ENCODE peak calls at places on chromosomes 7 and 10, in nine cellular contexts. A, K, J, U, L, F, S, R and I are unnamed samples.

GRCh38 chr7:97064972-97065587 is 40.4 kb upstream of the DLX5 start:
- DNase-seq in J (peak), F (peak), U (peak), S (no peak), L (peak), K (peak), A (peak), R (peak), I (peak)

GRCh38 chr10:28661035-28661434 is 16.3 kb upstream of the BAMBI start:
- DNase-seq in S (no peak), R (peak), L (no peak), F (no peak), A (peak), J (no peak), U (peak), K (peak), I (peak)

GRCh38 chr7:104772405-104772821 is 241.6 kb upstream of the KMT2E start:
- DNase-seq in S (no peak), K (no peak), F (no peak), U (no peak), A (no peak), L (no peak), J (peak), R (no peak), I (no peak)

GRCh38 chr7:1474736-1475135 is 15.5 kb upstream of the MICALL2 start:
- DNase-seq in U (no peak), S (no peak), K (peak), F (no peak), L (no peak), R (peak), J (no peak), A (no peak), I (peak)

GRCh38 chr7:47088329-47089067 is 493.4 kb downstream of the TNS3 start:
- DNase-seq in U (peak), S (peak), J (peak), R (peak), L (peak), F (peak), A (peak), K (peak), I (peak)

GRCh38 chr7:42739591-42739990 is 172.3 kb downstream of the C7orf25 start:
- DNase-seq in L (no peak), U (no peak), K (peak), A (peak), S (no peak), J (no peak), F (no peak), R (peak), I (no peak)

GRCh38 chr7:36283711-36284130 is 105.9 kb upstream of the ANLN start:
- DNase-seq in F (no peak), S (peak), K (no peak), U (no peak), L (peak), J (peak), A (no peak), R (no peak), I (no peak)

GRCh38 chr10:12615296-12616220 is 266.2 kb downstream of the CAMK1D start:
- DNase-seq in S (no peak), A (no peak), F (no peak), L (no peak), K (no peak), U (no peak), R (no peak), J (no peak), I (no peak)

GRCh38 chr7:27409776-27410175 is 167.2 kb downstream of the EVX1 start:
- DNase-seq in S (no peak), A (peak), F (no peak), J (no peak), L (no peak), R (peak), U (peak), K (peak), I (peak)

GRCh38 chr7:125848157-125848556 is 918.5 kb upstream of the POT1 start:
- DNase-seq in S (no peak), R (no peak), F (no peak), U (no peak), K (no peak), J (no peak), L (no peak), A (no peak), I (no peak)

GRCh38 chr10:126671402-126671975 is 996 bp upstream of the C10orf90 start:
- DNase-seq in S (no peak), K (no peak), U (no peak), L (no peak), J (peak), R (no peak), F (peak), A (no peak), I (no peak)

GRCh38 chr10:122407375-122408125 is 33.0 kb downstream of the PLEKHA1 start:
- DNase-seq in R (peak), L (no peak), A (no peak), U (peak), S (no peak), K (peak), F (no peak), J (no peak), I (no peak)

GRCh38 chr10:132231656-132232552 is 45.2 kb downstream of the DPYSL4 start:
- DNase-seq in L (no peak), F (no peak), R (no peak), U (no peak), S (no peak), A (no peak), J (no peak), K (no peak), I (no peak)

GRCh38 chr7:102068846-102069245 is 217.8 kb upstream of the SH2B2 start:
- DNase-seq in K (no peak), S (no peak), F (no peak), L (no peak), U (no peak), J (no peak), A (no peak), R (no peak), I (no peak)

GRCh38 chr10:3872700-3873099 is 87.7 kb upstream of the KLF6 start:
- DNase-seq in K (no peak), J (no peak), F (no peak), S (no peak), A (no peak), L (no peak), R (no peak), U (no peak), I (no peak)

GRCh38 chr10:118993214-118993613 is 36.3 kb upstream of the NANOS1 start:
- DNase-seq in L (no peak), A (no peak), S (no peak), U (no peak), K (no peak), R (no peak), F (no peak), J (no peak), I (no peak)

GRCh38 chr7:1956611-1957470 is 275.9 kb downstream of the MAD1L1 start:
- DNase-seq in J (no peak), S (no peak), K (no peak), A (no peak), F (no peak), L (no peak), R (no peak), U (no peak), I (no peak)

GRCh38 chr10:100838986-100839385 is 73.8 kb upstream of the SLF2 start:
- DNase-seq in U (no peak), F (no peak), K (no peak), S (no peak), J (no peak), A (no peak), L (no peak), R (no peak), I (no peak)

GRCh38 chr10:24858244-24858907 is 94.0 kb downstream of the PRTFDC1 start:
- DNase-seq in R (peak), A (peak), S (no peak), U (peak), K (peak), F (no peak), L (no peak), J (peak), I (peak)

GRCh38 chr7:102080371-102081243 is 206.1 kb upstream of the SH2B2 start:
- DNase-seq in K (no peak), J (peak), A (no peak), U (no peak), F (no peak), S (no peak), R (peak), L (no peak), I (no peak)

GRCh38 chr7:12725575-12726316 is 38.3 kb downstream of the ARL4A start:
- DNase-seq in A (no peak), K (no peak), L (no peak), J (no peak), U (no peak), F (no peak), R (no peak), S (no peak), I (no peak)

GRCh38 chr7:139403601-139404000 is 43.9 kb downstream of the LUC7L2 start:
- DNase-seq in S (no peak), F (no peak), K (no peak), U (no peak), R (no peak), L (no peak), A (no peak), J (no peak), I (peak)

GRCh38 chr7:1287629-1288225 is 55.1 kb downstream of the UNCX start:
- DNase-seq in A (no peak), K (no peak), J (no peak), L (no peak), R (no peak), S (no peak), U (no peak), F (no peak), I (no peak)

GRCh38 chr10:6530211-6530840 is 49.8 kb downstream of the PRKCQ start:
- DNase-seq in R (no peak), L (no peak), U (no peak), A (no peak), J (no peak), F (no peak), S (peak), K (no peak), I (no peak)

GRCh38 chr7:16915405-16915804 is 33.6 kb upstream of the AGR3 start:
- DNase-seq in J (no peak), A (peak), K (peak), L (no peak), U (peak), F (no peak), S (no peak), R (peak), I (peak)

GRCh38 chr10:77637986-77638765 is 568 bp upstream of the KCNMA1 start:
- DNase-seq in R (no peak), A (peak), F (peak), S (peak), L (no peak), K (peak), U (peak), J (peak), I (peak)

GRCh38 chr10:111756541-111757061 is 427.0 kb downstream of the GPAM start:
- DNase-seq in J (peak), U (peak), S (peak), K (peak), L (peak), R (peak), F (peak), A (no peak), I (peak)

GRCh38 chr7:66183700-66184099 is 21.4 kb upstream of the TPST1 start:
- DNase-seq in K (peak), U (peak), J (no peak), A (peak), F (no peak), R (peak), L (no peak), S (no peak), I (peak)

GRCh38 chr10:96873756-96874467 is 41.8 kb downstream of the LCOR start:
- DNase-seq in R (no peak), A (no peak), J (no peak), L (no peak), U (no peak), S (no peak), K (no peak), F (no peak), I (no peak)

GRCh38 chr10:45409782-45410181 is 35.8 kb downstream of the ALOX5 start:
- DNase-seq in K (no peak), F (no peak), R (no peak), L (no peak), J (no peak), U (no peak), A (no peak), S (no peak), I (no peak)

GRCh38 chr7:30927559-30927958 is 15.9 kb downstream of the AQP1 start:
- DNase-seq in J (peak), K (no peak), L (no peak), R (no peak), A (no peak), F (peak), S (no peak), U (no peak), I (no peak)

GRCh38 chr7:142800699-142801260 is 30.0 kb downstream of the PRSS2 start:
- DNase-seq in U (no peak), L (no peak), R (no peak), K (no peak), J (peak), S (no peak), A (no peak), F (no peak), I (no peak)

GRCh38 chr7:67489881-67490280 is 493.2 kb downstream of the TYW1 start:
- DNase-seq in J (no peak), F (no peak), S (no peak), U (no peak), A (no peak), R (no peak), L (no peak), K (no peak), I (no peak)

GRCh38 chr10:132827423-132827789 is 41.5 kb upstream of the NKX6-2 start:
- DNase-seq in U (no peak), S (no peak), J (no peak), R (no peak), L (no peak), A (no peak), F (no peak), K (no peak), I (no peak)

GRCh38 chr7:66731986-66732385 is 8.5 kb upstream of the RABGEF1 start:
- DNase-seq in J (no peak), F (no peak), A (no peak), S (no peak), U (no peak), R (no peak), K (no peak), L (no peak), I (no peak)

GRCh38 chr10:93471110-93471651 is 11.0 kb downstream of the MYOF start:
- DNase-seq in R (peak), L (no peak), F (no peak), S (no peak), J (no peak), A (peak), U (peak), K (peak), I (peak)

GRCh38 chr7:115352375-115352774 is 430.5 kb downstream of the MDFIC start:
- DNase-seq in S (no peak), R (peak), F (no peak), A (peak), L (no peak), K (peak), J (no peak), U (peak), I (peak)

GRCh38 chr7:19024261-19024660 is 93.2 kb downstream of the TWIST1 start:
- DNase-seq in A (peak), L (no peak), F (no peak), R (peak), S (no peak), K (peak), U (peak), J (no peak), I (peak)

DNA sequence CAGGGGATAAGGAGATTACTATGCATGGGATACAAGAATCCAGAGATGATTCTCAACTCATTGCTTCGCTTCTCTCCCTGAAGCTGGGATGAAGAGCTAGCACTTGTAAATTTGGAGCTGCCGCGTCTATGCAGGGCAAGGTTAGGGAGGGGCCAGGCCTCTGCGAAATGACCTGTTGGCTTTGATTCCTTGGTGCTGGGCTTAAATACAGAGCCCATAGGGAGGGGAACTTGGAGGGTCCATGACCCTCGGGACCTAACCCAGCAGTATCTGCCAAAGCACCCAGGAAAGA is 673 bp upstream of the WNT2 start:
- DNase-seq in A (no peak), K (no peak), S (no peak), J (peak), F (no peak), L (no peak), R (peak), U (no peak), I (peak)
- H3K4me3 ChIP-seq in A (peak), K (peak), S (no peak), J (peak), F (peak), L (no peak), R (peak), U (peak), I (no peak)

DNA sequence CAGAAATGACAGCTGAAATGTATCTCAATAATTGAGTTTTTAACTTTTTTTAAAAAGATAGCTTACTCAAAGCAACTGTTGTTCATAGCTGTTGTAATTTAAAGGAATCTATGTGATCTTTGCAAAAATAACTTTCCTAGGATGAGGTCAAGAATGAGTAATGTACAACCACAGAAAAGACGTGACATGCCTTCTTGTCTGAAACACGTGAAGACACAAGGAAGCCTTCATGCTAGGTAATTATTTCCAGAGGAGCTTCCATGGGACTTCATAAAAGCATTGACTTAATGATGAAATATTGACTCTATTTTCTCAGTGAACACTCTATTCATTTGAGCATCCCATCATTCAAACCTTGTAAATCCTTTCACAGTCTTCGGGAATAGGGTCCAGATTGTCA is 527.9 kb downstream of the NRG3 start:
- DNase-seq in S (no peak), F (no peak), U (no peak), K (no peak), A (no peak), J (no peak), L (no peak), R (no peak), I (no peak)
- TF ChIP-seq CTCF in S (no peak), F (no peak), U (no peak), K (no peak), A (no peak), J (no peak), L (no peak), R (no peak), I (no peak)

DNA sequence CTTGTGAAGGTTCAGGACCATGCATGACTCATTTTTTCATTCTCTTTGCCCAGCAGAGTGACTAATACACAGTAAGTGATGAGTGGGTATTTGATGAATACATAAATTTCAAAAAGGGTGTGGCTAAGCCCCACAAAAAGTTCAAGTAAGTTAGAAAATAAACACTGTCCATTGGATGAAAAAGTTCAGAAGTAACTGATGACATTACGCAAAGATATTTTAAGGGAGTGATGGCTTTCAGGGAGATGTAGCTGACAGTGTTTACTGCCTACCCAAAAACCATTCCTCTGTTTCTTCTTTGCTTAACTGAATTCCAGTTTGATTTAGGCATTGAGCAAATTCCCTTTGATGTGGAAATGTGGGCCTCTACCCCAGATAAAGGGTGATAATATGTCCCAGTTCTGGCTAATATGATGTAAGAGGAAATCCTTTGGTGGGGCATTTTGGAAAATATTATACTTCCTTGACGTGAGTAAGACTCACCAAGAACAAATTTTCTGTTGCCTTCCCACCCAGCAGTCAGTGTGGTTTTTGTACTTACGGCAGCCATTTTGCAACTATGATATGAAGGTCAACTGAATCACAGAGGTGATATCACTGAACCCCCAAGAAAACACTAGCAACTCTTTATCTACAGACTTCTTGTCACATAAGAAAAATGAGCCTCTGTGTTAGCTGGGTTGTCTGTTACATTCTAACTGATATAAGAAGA is 29.0 kb upstream of the EBLN1 start:
- DNase-seq in U (peak), F (no peak), L (no peak), K (peak), J (no peak), R (peak), A (peak), S (no peak), I (peak)
- H3K4me3 ChIP-seq in U (no peak), F (no peak), L (no peak), K (no peak), J (no peak), R (no peak), A (no peak), S (no peak), I (no peak)

DNA sequence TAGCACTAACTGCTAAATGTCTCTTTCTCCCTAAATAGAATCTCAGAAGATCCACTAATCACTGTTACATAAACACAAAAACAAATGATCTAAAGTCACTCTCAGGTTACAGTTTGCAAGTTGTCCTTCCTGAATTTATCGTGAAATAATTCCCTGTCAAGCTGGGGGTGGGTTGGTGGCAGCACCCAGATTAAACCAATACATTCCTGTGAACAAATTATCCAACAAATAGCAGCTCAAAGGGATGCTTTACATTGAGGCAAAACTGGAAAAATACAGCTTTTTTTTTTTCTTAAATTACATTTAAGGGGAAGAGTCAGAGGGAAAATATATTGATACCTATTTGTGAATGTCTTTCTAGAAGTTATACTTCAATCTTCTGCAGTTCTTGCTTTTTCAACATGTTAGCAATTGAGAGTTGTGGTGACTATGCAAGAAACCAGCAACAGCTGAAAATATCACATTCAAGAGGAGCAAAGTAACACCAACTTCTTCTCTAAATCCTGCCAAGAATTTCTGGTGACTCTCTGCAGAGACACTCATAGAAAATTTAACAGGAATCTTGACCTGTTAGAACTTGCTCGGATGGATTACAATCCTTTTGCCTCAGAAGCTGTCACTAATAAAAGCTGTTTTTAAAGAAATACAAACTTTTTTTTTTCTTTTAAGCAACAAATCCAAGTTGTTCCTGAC is 18.9 kb downstream of the LMOD2 start:
- DNase-seq in F (no peak), K (peak), J (no peak), A (no peak), S (no peak), U (peak), L (no peak), R (peak), I (peak)
- TF ChIP-seq CTCF in F (no peak), K (no peak), J (no peak), A (no peak), S (no peak), U (no peak), L (no peak), R (no peak), I (no peak)

GRCh38 chr10:90871279-90871760 is 454 bp upstream of the RPP30 start:
- DNase-seq in F (peak), A (peak), L (peak), K (peak), U (peak), S (peak), R (peak), J (peak), I (peak)
- H3K4me3 ChIP-seq in F (peak), A (peak), L (peak), K (peak), U (peak), S (peak), R (peak), J (peak), I (peak)

GRCh38 chr7:28536259-28536658 is 123.9 kb downstream of the CREB5 start:
- DNase-seq in R (peak), A (peak), K (peak), U (peak), L (no peak), S (no peak), J (peak), F (no peak), I (peak)
- TF ChIP-seq CTCF in R (peak), A (peak), K (peak), U (peak), L (no peak), S (peak), J (peak), F (no peak), I (peak)

GRCh38 chr7:70596575-70596891 is 535.4 kb upstream of the GALNT17 start:
- DNase-seq in J (no peak), L (no peak), R (no peak), U (no peak), A (no peak), F (no peak), S (no peak), K (no peak), I (no peak)
- H3K4me3 ChIP-seq in J (peak), L (no peak), R (no peak), U (no peak), A (no peak), F (no peak), S (no peak), K (no peak), I (peak)